ENCODE peak calls at places on chromosomes 6 and 20, in six cellular contexts. I is testis; M is lung; N is lower lobe of right lung; L is uterus; W is CD8-positive, alpha-beta memory T cell. E is an unnamed sample. For H3K4me1, the result is how much of the 10 kb centered on the place peaks cover.

GRCh38 chr20:4999788-5000187 is 1.5 kb downstream of the SLC23A2 start:
- DNase-seq in I (no peak), M (no peak), N (no peak), L (no peak), W (no peak), E (no peak)

GRCh38 chr20:45987108-45987780 is 15.2 kb upstream of the ZNF335 start:
- DNase-seq in I (peak), M (peak), N (peak), L (peak), W (peak), E (peak)

GRCh38 chr20:64140421-64140820 is 23.8 kb upstream of the MYT1 start:
- DNase-seq in I (no peak), M (no peak), N (peak), L (no peak), W (no peak), E (no peak)

GRCh38 chr6:139243531-139243930 is 48.3 kb downstream of the TXLNB start:
- DNase-seq in I (no peak), M (no peak), N (no peak), L (no peak), W (no peak), E (no peak)

GRCh38 chr6:27168586-27169443 is 78.7 kb upstream of the PRSS16 start:
- DNase-seq in I (no peak), M (no peak), N (no peak), L (no peak), W (no peak), E (no peak)

GRCh38 chr20:61724376-61724775 is 341.3 kb downstream of the TAF4 start:
- DNase-seq in I (no peak), M (no peak), N (no peak), L (no peak), W (no peak), E (no peak)

GRCh38 chr20:38073307-38074010 is 39.9 kb downstream of the RPRD1B start:
- DNase-seq in I (peak), M (peak), N (no peak), L (peak), W (no peak), E (no peak)

GRCh38 chr20:10349118-10349517 is 84.9 kb downstream of the MKKS start:
- DNase-seq in I (no peak), M (no peak), N (no peak), L (no peak), W (no peak), E (no peak)

GRCh38 chr20:38995536-38996044 is 33.4 kb downstream of the DHX35 start:
- DNase-seq in I (no peak), M (no peak), N (no peak), L (no peak), W (no peak), E (no peak)

DNA sequence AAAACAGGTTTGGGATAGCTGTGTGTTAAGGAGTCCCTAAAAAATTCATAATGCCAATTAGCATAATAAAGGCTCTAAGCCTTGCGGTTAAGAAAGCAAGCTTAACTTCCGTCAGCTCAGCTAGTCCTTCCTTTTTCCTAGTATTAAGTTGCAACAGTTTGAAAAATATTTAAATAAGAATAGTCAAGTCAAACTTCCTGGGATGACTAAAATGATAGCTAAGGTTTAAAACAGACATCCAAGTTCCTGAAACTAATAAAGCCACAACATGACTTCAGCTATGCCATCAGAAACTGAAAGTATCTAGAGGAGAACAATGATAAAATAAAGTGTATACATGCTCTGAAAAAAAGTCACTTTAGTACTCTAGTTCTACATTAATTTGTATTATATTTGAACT is 3.4 kb downstream of the AKIRIN2 start:
- DNase-seq in I (no peak), M (no peak), N (no peak), L (no peak), W (no peak), E (no peak)
- H3K4me1 ChIP-seq in I (under half), M (under half), N (half or more), L (under half), W (under half), E (under half)

DNA sequence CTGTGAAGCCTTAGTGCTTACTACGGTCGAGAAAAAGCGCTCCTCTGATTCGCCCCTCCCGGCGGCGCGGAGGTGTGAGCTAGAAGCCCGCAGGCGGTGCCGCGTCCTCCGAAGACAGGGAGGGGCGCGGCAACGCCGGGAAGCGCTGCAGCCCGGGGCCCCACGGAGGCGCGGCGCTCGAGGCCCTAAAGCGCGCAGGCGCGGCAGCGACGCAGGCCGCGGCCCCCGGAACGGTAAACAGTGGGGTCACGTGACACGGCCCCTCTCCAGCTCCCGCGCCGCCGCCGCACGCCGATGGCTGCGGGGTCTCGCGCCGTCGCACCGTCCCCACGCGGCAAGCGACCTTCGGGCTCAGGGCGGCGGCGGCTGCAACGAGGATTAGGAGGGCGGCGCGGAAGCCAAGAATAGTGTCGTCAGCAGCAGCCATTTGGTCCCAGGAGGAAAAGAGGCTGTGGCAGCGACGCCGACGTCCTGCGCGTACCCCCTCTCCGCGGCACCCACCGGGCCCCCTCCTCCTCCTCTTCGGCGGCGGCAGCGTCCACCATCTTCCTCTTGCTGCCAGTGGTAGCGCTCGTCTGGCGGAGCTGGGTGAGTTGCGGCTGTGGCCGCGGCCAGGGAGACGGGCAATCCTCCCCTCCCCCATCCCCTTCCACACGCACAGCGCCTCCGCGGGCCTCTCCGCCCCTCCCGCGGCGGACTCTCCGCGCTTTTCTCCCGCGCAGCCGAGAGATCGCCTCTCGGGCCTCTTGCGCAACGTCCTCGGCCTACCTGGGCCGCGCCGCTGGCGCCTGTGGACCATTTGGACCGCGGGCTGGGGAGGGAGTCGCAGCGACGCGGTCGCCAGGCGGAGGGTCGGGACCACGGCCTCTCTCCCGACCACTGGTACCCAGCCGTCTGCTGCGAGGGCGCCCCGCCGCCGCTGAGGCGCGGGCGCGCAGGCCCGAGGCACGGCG is at the start of gene PHF3:
- DNase-seq in I (peak), M (peak), N (peak), L (peak), W (peak), E (peak)
- H3K4me3 ChIP-seq in I (peak), M (peak), N (peak), L (peak), W (peak), E (peak)

DNA sequence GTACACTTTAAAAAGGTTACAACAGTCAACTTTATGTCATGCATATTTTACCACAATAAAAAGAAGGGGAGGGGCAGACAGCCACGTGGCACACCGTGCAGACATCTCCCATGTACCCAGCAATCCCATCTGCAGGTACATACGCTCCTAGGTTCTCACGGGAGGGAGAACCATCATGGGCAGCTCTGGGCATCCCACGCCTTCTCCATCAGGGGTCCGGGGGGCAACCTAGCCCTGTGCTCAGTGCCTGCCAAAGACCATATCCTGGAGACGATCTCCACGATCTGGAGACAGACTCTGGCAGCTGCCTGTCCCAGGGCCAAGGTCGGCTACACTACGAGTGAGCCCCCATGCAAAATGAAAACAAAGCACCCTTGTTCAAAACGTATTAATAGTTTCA is 2.5 kb upstream of the BNIP5 start:
- DNase-seq in I (no peak), M (no peak), N (no peak), L (no peak), W (no peak), E (no peak)
- H3K4me1 ChIP-seq in I (under half), M (under half), N (under half), L (under half), W (under half), E (under half)

GRCh38 chr20:49140834-49141233 is 47.3 kb downstream of the STAU1 start:
- DNase-seq in I (no peak), M (no peak), N (no peak), L (no peak), W (no peak), E (no peak)

GRCh38 chr20:49138431-49138830 is 49.7 kb downstream of the STAU1 start:
- DNase-seq in I (no peak), M (no peak), N (no peak), L (no peak), W (no peak), E (no peak)

GRCh38 chr20:49136817-49137571 is 51.1 kb downstream of the STAU1 start:
- DNase-seq in I (no peak), M (no peak), N (no peak), L (no peak), W (no peak), E (no peak)

GRCh38 chr20:49140411-49140810 is 47.7 kb downstream of the STAU1 start:
- DNase-seq in I (no peak), M (no peak), N (no peak), L (no peak), W (no peak), E (no peak)
- H3K4me3 ChIP-seq in I (no peak), M (no peak), N (no peak), L (no peak), W (no peak), E (no peak)

DNA sequence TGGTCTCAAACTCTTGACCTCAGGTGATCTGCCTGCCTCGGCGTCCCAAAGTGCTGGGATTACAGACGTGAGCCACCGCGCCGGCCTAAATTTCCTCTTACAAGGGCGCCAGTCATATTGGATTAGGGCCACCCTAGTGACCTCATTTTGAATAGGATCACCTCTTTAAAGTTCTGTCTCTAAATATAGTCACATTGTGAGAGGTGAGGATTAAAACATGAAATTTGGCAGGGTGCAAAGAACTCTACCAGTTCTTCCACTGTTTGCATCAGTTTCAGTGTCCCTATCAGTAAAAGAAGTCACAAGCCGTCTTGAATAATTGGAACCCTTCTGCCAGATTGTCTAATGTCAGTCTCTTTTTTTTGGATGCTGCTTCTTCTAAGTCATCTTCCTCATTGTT is 56.6 kb downstream of the NCOA3 start:
- DNase-seq in I (no peak), M (no peak), N (no peak), L (no peak), W (no peak), E (no peak)
- H3K4me1 ChIP-seq in I (under half), M (under half), N (half or more), L (under half), W (under half), E (under half)